ENCODE peak calls at places on chromosome 13, in eight cellular contexts. One of them, this sample, is unnamed.

GRCh38 chr13:53136554-53136953 is 107.9 kb downstream of the OLFM4 start:
- DNase-seq in stomach: no peak
- DNase-seq in left lung: no peak
- DNase-seq in IMR-90: no peak
- DNase-seq in astrocyte: no peak
- DNase-seq in endodermal cell: no peak
- DNase-seq in CD8-positive, alpha-beta T cell: no peak
- DNase-seq in upper lobe of right lung: no peak
- DNase-seq in this sample: no peak

GRCh38 chr13:59687028-59687427 is 476.7 kb downstream of the DIAPH3 start:
- DNase-seq in IMR-90: no peak
- DNase-seq in endodermal cell: no peak
- DNase-seq in upper lobe of right lung: no peak
- DNase-seq in CD8-positive, alpha-beta T cell: no peak
- DNase-seq in stomach: no peak
- DNase-seq in left lung: no peak
- DNase-seq in astrocyte: no peak
- DNase-seq in this sample: no peak

GRCh38 chr13:46553521-46553885 is 533 bp downstream of the LRCH1 start:
- DNase-seq in upper lobe of right lung: peak; percentile 67
- DNase-seq in astrocyte: no peak
- DNase-seq in left lung: no peak
- DNase-seq in stomach: no peak
- DNase-seq in endodermal cell: peak; percentile 72
- DNase-seq in IMR-90: no peak
- DNase-seq in CD8-positive, alpha-beta T cell: no peak
- DNase-seq in this sample: no peak

GRCh38 chr13:24203726-24204295 is 43.3 kb downstream of the SPATA13 start:
- DNase-seq in IMR-90: peak; percentile 50
- DNase-seq in CD8-positive, alpha-beta T cell: no peak
- DNase-seq in stomach: no peak
- DNase-seq in endodermal cell: no peak
- DNase-seq in upper lobe of right lung: no peak
- DNase-seq in left lung: no peak
- DNase-seq in astrocyte: no peak
- DNase-seq in this sample: no peak

GRCh38 chr13:24162604-24163003 is 2.1 kb downstream of the SPATA13 start:
- DNase-seq in upper lobe of right lung: no peak
- DNase-seq in astrocyte: no peak
- DNase-seq in stomach: no peak
- DNase-seq in left lung: no peak
- DNase-seq in endodermal cell: no peak
- DNase-seq in CD8-positive, alpha-beta T cell: no peak
- DNase-seq in IMR-90: no peak
- DNase-seq in this sample: no peak

GRCh38 chr13:110664074-110664473 is 41.8 kb downstream of the CARS2 start:
- DNase-seq in upper lobe of right lung: no peak
- DNase-seq in CD8-positive, alpha-beta T cell: no peak
- DNase-seq in endodermal cell: no peak
- DNase-seq in astrocyte: no peak
- DNase-seq in left lung: no peak
- DNase-seq in IMR-90: no peak
- DNase-seq in stomach: no peak
- DNase-seq in this sample: no peak

GRCh38 chr13:91145806-91146205 is 201.7 kb upstream of the MIR17HG start:
- DNase-seq in IMR-90: no peak
- DNase-seq in upper lobe of right lung: no peak
- DNase-seq in astrocyte: no peak
- DNase-seq in CD8-positive, alpha-beta T cell: no peak
- DNase-seq in stomach: no peak
- DNase-seq in left lung: no peak
- DNase-seq in endodermal cell: no peak
- DNase-seq in this sample: no peak

GRCh38 chr13:32019612-32020233 is 11.9 kb upstream of the FRY start:
- DNase-seq in astrocyte: peak; percentile 42
- DNase-seq in endodermal cell: peak; percentile 84
- DNase-seq in upper lobe of right lung: no peak
- DNase-seq in CD8-positive, alpha-beta T cell: peak; percentile 11
- DNase-seq in left lung: no peak
- DNase-seq in stomach: no peak
- DNase-seq in IMR-90: peak; percentile 81
- DNase-seq in this sample: peak; percentile 63

GRCh38 chr13:94683426-94683825 is 28.9 kb downstream of the SOX21 start:
- DNase-seq in upper lobe of right lung: no peak
- DNase-seq in left lung: no peak
- DNase-seq in IMR-90: no peak
- DNase-seq in astrocyte: no peak
- DNase-seq in stomach: no peak
- DNase-seq in endodermal cell: no peak
- DNase-seq in CD8-positive, alpha-beta T cell: no peak
- DNase-seq in this sample: no peak

GRCh38 chr13:46721054-46721453 is 75.9 kb downstream of the ESD start:
- DNase-seq in IMR-90: peak; percentile 53
- DNase-seq in endodermal cell: peak; percentile 74
- DNase-seq in upper lobe of right lung: no peak
- DNase-seq in left lung: no peak
- DNase-seq in CD8-positive, alpha-beta T cell: peak; percentile 54
- DNase-seq in astrocyte: no peak
- DNase-seq in stomach: peak; percentile 53
- DNase-seq in this sample: no peak

GRCh38 chr13:42049454-42049780 is 969 bp downstream of the DGKH start:
- DNase-seq in upper lobe of right lung: no peak
- DNase-seq in IMR-90: no peak
- DNase-seq in astrocyte: no peak
- DNase-seq in endodermal cell: no peak
- DNase-seq in left lung: no peak
- DNase-seq in stomach: no peak
- DNase-seq in CD8-positive, alpha-beta T cell: no peak
- DNase-seq in this sample: no peak
- H3K27me3 ChIP-seq in upper lobe of right lung: no peaks in the 10 kb centered on the region
- H3K27me3 ChIP-seq in IMR-90: no peaks in the 10 kb centered on the region
- H3K27me3 ChIP-seq in astrocyte: no peaks in the 10 kb centered on the region
- H3K27me3 ChIP-seq in endodermal cell: peaks cover 29% of the 10 kb centered on the region
- H3K27me3 ChIP-seq in left lung: no peaks in the 10 kb centered on the region
- H3K27me3 ChIP-seq in stomach: no peaks in the 10 kb centered on the region
- H3K27me3 ChIP-seq in CD8-positive, alpha-beta T cell: no peaks in the 10 kb centered on the region
- H3K27me3 ChIP-seq in this sample: no peaks in the 10 kb centered on the region

GRCh38 chr13:30438286-30438685 is 16.0 kb downstream of the UBE2L5 start:
- DNase-seq in IMR-90: no peak
- DNase-seq in astrocyte: no peak
- DNase-seq in stomach: no peak
- DNase-seq in CD8-positive, alpha-beta T cell: no peak
- DNase-seq in upper lobe of right lung: no peak
- DNase-seq in endodermal cell: no peak
- DNase-seq in left lung: no peak
- DNase-seq in this sample: no peak
- H3K4me3 ChIP-seq in IMR-90: no peak overlapping the region
- H3K4me3 ChIP-seq in astrocyte: no peak overlapping the region
- H3K4me3 ChIP-seq in stomach: no peak overlapping the region
- H3K4me3 ChIP-seq in CD8-positive, alpha-beta T cell: no peak overlapping the region
- H3K4me3 ChIP-seq in upper lobe of right lung: no peak overlapping the region
- H3K4me3 ChIP-seq in endodermal cell: no peak overlapping the region
- H3K4me3 ChIP-seq in left lung: no peak overlapping the region
- H3K4me3 ChIP-seq in this sample: no peak overlapping the region

GRCh38 chr13:98416408-98416807 is 160.5 kb downstream of the STK24 start:
- DNase-seq in upper lobe of right lung: peak; percentile 86
- DNase-seq in astrocyte: no peak
- DNase-seq in left lung: peak; percentile 75
- DNase-seq in IMR-90: no peak
- DNase-seq in stomach: peak; percentile 93
- DNase-seq in CD8-positive, alpha-beta T cell: no peak
- DNase-seq in endodermal cell: no peak
- DNase-seq in this sample: no peak

GRCh38 chr13:98411013-98411412 is 165.9 kb downstream of the STK24 start:
- DNase-seq in upper lobe of right lung: no peak
- DNase-seq in CD8-positive, alpha-beta T cell: no peak
- DNase-seq in IMR-90: no peak
- DNase-seq in endodermal cell: no peak
- DNase-seq in stomach: no peak
- DNase-seq in astrocyte: no peak
- DNase-seq in left lung: no peak
- DNase-seq in this sample: no peak

GRCh38 chr13:98415326-98416070 is 161.4 kb downstream of the STK24 start:
- DNase-seq in CD8-positive, alpha-beta T cell: no peak
- DNase-seq in endodermal cell: no peak
- DNase-seq in upper lobe of right lung: no peak
- DNase-seq in left lung: peak; percentile 32
- DNase-seq in astrocyte: no peak
- DNase-seq in IMR-90: no peak
- DNase-seq in stomach: no peak
- DNase-seq in this sample: no peak

GRCh38 chr13:98411617-98412310 is 165.1 kb downstream of the STK24 start:
- DNase-seq in IMR-90: no peak
- DNase-seq in upper lobe of right lung: peak; percentile 76
- DNase-seq in CD8-positive, alpha-beta T cell: no peak
- DNase-seq in endodermal cell: no peak
- DNase-seq in astrocyte: no peak
- DNase-seq in stomach: no peak
- DNase-seq in left lung: peak; percentile 78
- DNase-seq in this sample: no peak

GRCh38 chr13:98413796-98414195 is 163.1 kb downstream of the STK24 start:
- DNase-seq in left lung: no peak
- DNase-seq in astrocyte: no peak
- DNase-seq in upper lobe of right lung: no peak
- DNase-seq in endodermal cell: no peak
- DNase-seq in IMR-90: no peak
- DNase-seq in CD8-positive, alpha-beta T cell: no peak
- DNase-seq in stomach: no peak
- DNase-seq in this sample: no peak
- TF ChIP-seq CTCF in left lung: no peak
- TF ChIP-seq CTCF in astrocyte: no peak
- TF ChIP-seq CTCF in upper lobe of right lung: no peak
- TF ChIP-seq CTCF in endodermal cell: peak; percentile 52
- TF ChIP-seq CTCF in IMR-90: no peak
- TF ChIP-seq CTCF in CD8-positive, alpha-beta T cell: no peak
- TF ChIP-seq CTCF in stomach: no peak
- TF ChIP-seq CTCF in this sample: no peak

GRCh38 chr13:27973956-27974662 is 5.0 kb upstream of the CDX2 start:
- DNase-seq in upper lobe of right lung: no peak
- DNase-seq in astrocyte: no peak
- DNase-seq in stomach: peak; percentile 11
- DNase-seq in endodermal cell: no peak
- DNase-seq in left lung: no peak
- DNase-seq in CD8-positive, alpha-beta T cell: no peak
- DNase-seq in IMR-90: no peak
- DNase-seq in this sample: no peak
- H3K27me3 ChIP-seq in upper lobe of right lung: peaks cover 97% of the 10 kb centered on the region
- H3K27me3 ChIP-seq in astrocyte: peaks cover 87% of the 10 kb centered on the region
- H3K27me3 ChIP-seq in stomach: peaks cover 96% of the 10 kb centered on the region
- H3K27me3 ChIP-seq in endodermal cell: peaks cover 100% of the 10 kb centered on the region
- H3K27me3 ChIP-seq in left lung: peaks cover 96% of the 10 kb centered on the region
- H3K27me3 ChIP-seq in CD8-positive, alpha-beta T cell: peaks cover 24% of the 10 kb centered on the region
- H3K27me3 ChIP-seq in IMR-90: peaks cover 95% of the 10 kb centered on the region
- H3K27me3 ChIP-seq in this sample: peaks cover 30% of the 10 kb centered on the region